ENCODE peak calls at places on chromosomes 13 and 19, in five cellular contexts. One of them, this sample, is unnamed.

GRCh38 chr19:1042689-1043511 is 3.0 kb downstream of the ABCA7 start:
- DNase-seq in fibroblast of pulmonary artery: no peak
- DNase-seq in astrocyte of the spinal cord: no peak
- DNase-seq in mesothelial cell of epicardium: no peak
- DNase-seq in neural crest cell: no peak
- DNase-seq in this sample: no peak

GRCh38 chr19:34601071-34601470 is 75.9 kb downstream of the SCGB2B2 start:
- DNase-seq in mesothelial cell of epicardium: no peak
- DNase-seq in fibroblast of pulmonary artery: no peak
- DNase-seq in neural crest cell: no peak
- DNase-seq in astrocyte of the spinal cord: no peak
- DNase-seq in this sample: no peak

GRCh38 chr13:35866801-35867200 is 264.4 kb downstream of the DCLK1 start:
- DNase-seq in mesothelial cell of epicardium: no peak
- DNase-seq in astrocyte of the spinal cord: peak
- DNase-seq in neural crest cell: no peak
- DNase-seq in fibroblast of pulmonary artery: peak
- DNase-seq in this sample: no peak

GRCh38 chr13:50014404-50014803 is 840 bp upstream of the KCNRG start:
- DNase-seq in fibroblast of pulmonary artery: no peak
- DNase-seq in astrocyte of the spinal cord: no peak
- DNase-seq in mesothelial cell of epicardium: no peak
- DNase-seq in neural crest cell: no peak
- DNase-seq in this sample: no peak

GRCh38 chr19:16825312-16826168 is 3.7 kb upstream of the SIN3B start:
- DNase-seq in neural crest cell: no peak
- DNase-seq in fibroblast of pulmonary artery: peak
- DNase-seq in mesothelial cell of epicardium: peak
- DNase-seq in astrocyte of the spinal cord: peak
- DNase-seq in this sample: no peak

GRCh38 chr19:6161271-6161850 is 25.9 kb downstream of the ACSBG2 start:
- DNase-seq in mesothelial cell of epicardium: no peak
- DNase-seq in astrocyte of the spinal cord: no peak
- DNase-seq in neural crest cell: no peak
- DNase-seq in fibroblast of pulmonary artery: no peak
- DNase-seq in this sample: no peak

GRCh38 chr13:84903391-84903790 is 895.8 kb downstream of the SLITRK6 start:
- DNase-seq in astrocyte of the spinal cord: no peak
- DNase-seq in neural crest cell: no peak
- DNase-seq in mesothelial cell of epicardium: no peak
- DNase-seq in fibroblast of pulmonary artery: no peak
- DNase-seq in this sample: no peak

GRCh38 chr19:2927032-2927430 is 17.7 kb downstream of the ZNF77 start:
- DNase-seq in mesothelial cell of epicardium: no peak
- DNase-seq in fibroblast of pulmonary artery: no peak
- DNase-seq in neural crest cell: no peak
- DNase-seq in astrocyte of the spinal cord: no peak
- DNase-seq in this sample: no peak

GRCh38 chr13:93226623-93227279 is at the start of gene GPC6:
- DNase-seq in fibroblast of pulmonary artery: peak
- DNase-seq in astrocyte of the spinal cord: peak
- DNase-seq in neural crest cell: peak
- DNase-seq in mesothelial cell of epicardium: peak
- DNase-seq in this sample: no peak

GRCh38 chr13:39159393-39159792 is 121.1 kb downstream of the NHLRC3 start:
- DNase-seq in fibroblast of pulmonary artery: no peak
- DNase-seq in mesothelial cell of epicardium: no peak
- DNase-seq in neural crest cell: no peak
- DNase-seq in astrocyte of the spinal cord: no peak
- DNase-seq in this sample: no peak

DNA sequence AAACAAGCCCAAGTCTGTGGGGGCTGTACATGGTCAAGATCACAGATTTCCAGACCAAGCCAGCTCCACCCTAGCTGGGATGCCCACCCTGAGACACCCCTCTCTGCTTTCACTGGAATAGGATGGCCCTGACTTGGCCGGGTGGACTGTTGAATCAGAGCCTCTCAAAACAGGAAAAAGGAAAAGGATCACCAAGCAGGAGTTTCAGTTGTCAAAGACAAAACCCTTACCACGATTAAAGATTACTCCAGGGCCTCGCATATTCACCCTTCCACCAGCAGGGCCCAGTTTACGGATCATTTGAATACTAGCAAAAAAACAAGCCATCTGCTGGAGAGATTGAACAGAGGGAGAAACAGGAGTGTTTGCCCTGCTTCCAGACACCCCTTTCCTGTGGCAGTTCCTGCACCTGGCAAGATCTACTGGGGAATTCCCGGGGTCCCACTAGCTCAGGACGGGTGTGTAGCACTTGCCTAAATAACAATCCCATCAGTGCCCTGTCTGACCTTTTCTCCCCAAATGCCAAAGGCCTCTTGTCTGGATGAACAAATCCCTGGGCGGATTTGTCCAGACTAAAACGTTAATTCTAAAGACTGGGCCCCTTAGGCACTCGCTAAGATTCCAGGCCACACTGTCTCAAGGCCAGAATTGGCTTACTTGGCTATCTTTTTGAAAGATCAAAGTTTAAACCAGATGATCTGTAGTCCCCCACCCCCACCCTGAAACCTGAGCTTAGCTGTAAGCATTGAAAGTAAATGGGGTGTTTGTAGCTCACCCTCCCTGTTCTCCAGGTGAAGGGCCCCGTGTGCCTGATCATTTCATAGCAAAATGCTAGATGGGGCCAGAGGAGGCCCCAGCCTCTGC is 38.4 kb downstream of the ACTN4 start:
- DNase-seq in mesothelial cell of epicardium: no peak
- DNase-seq in neural crest cell: no peak
- DNase-seq in astrocyte of the spinal cord: peak
- DNase-seq in fibroblast of pulmonary artery: peak
- DNase-seq in this sample: no peak
- TF ChIP-seq CTCF in mesothelial cell of epicardium: peak
- TF ChIP-seq CTCF in neural crest cell: peak
- TF ChIP-seq CTCF in astrocyte of the spinal cord: peak
- TF ChIP-seq CTCF in fibroblast of pulmonary artery: peak
- TF ChIP-seq CTCF in this sample: peak

GRCh38 chr13:26629260-26629659 is 71.8 kb downstream of the WASF3 start:
- DNase-seq in neural crest cell: no peak
- DNase-seq in fibroblast of pulmonary artery: peak
- DNase-seq in mesothelial cell of epicardium: no peak
- DNase-seq in astrocyte of the spinal cord: no peak
- DNase-seq in this sample: no peak
- TF ChIP-seq CTCF in neural crest cell: no peak
- TF ChIP-seq CTCF in fibroblast of pulmonary artery: peak
- TF ChIP-seq CTCF in mesothelial cell of epicardium: no peak
- TF ChIP-seq CTCF in astrocyte of the spinal cord: no peak
- TF ChIP-seq CTCF in this sample: no peak

DNA sequence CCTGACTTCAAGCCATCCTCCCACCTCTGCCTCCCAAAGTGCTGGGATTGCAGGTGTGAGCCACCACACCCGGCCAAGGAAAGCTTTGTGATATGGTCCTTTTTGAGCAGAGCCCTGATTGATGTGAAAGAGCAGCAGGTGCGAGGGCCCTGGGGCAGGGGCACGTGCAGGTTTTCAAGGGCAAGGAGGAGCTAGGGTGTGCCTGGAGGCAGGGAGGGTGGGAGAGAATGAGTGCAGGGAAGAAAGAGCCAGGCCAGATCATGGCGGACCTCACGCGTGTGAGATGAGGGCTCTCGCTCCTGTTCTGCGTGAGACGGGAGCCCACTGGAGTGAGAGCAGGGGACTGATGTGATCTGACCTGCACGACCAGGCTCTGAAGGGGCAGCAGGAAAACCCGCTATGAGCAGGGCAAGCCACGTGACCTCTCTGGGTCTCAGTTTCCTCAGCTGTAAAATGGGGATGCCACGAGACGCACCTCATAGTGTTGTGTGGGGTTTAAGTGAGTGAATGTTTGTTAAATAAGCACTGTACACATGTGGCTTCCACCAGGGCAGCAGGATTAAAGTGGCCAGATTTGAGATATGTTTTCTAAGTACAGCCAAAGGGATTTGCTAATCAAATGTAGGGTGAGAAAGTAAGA is 25.8 kb downstream of the FAAP24 start:
- DNase-seq in mesothelial cell of epicardium: no peak
- DNase-seq in fibroblast of pulmonary artery: no peak
- DNase-seq in neural crest cell: no peak
- DNase-seq in astrocyte of the spinal cord: no peak
- DNase-seq in this sample: no peak
- TF ChIP-seq CTCF in mesothelial cell of epicardium: no peak
- TF ChIP-seq CTCF in fibroblast of pulmonary artery: no peak
- TF ChIP-seq CTCF in neural crest cell: no peak
- TF ChIP-seq CTCF in astrocyte of the spinal cord: no peak
- TF ChIP-seq CTCF in this sample: no peak

GRCh38 chr19:29364999-29365398 is 152.0 kb upstream of the UQCRFS1 start:
- DNase-seq in astrocyte of the spinal cord: no peak
- DNase-seq in neural crest cell: no peak
- DNase-seq in mesothelial cell of epicardium: no peak
- DNase-seq in fibroblast of pulmonary artery: no peak
- DNase-seq in this sample: no peak
- TF ChIP-seq CTCF in astrocyte of the spinal cord: no peak
- TF ChIP-seq CTCF in neural crest cell: no peak
- TF ChIP-seq CTCF in mesothelial cell of epicardium: no peak
- TF ChIP-seq CTCF in fibroblast of pulmonary artery: no peak
- TF ChIP-seq CTCF in this sample: no peak

DNA sequence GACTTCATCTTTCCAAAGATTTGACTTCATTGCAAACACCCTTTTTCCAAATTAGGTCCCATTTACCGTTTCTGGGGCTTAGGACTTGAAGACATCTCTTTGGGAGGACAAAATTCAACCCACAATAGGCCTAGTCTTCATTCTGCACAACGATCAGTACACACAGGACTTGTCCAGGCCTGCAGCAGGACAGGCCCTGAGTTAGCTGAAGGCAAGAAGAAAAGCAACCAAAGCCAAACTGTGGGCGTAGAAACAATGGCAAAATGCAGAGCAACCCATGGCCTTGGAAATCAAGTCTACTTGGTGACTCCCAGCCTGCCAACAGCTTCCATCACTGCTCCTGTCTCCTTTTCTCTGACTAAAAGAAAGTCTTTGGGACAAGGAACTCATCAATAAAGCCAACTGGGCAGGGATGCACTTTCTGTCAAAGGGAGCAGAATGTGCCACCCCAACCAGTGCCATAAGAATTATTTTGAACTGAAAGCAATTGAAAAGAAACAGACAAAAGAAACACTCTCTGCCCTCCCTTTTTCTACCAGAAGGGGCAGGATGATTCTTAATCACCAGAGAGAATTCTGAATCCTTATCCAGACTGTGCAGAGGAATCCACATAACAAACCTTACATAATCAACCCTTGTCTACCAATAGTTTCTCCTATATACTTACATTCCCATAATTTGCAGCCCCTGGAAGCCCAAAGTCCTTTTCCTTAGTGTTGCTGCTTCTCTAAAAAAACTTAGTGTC is 520.9 kb upstream of the NBEA start:
- DNase-seq in astrocyte of the spinal cord: no peak
- DNase-seq in neural crest cell: no peak
- DNase-seq in fibroblast of pulmonary artery: no peak
- DNase-seq in mesothelial cell of epicardium: no peak
- DNase-seq in this sample: no peak
- TF ChIP-seq CTCF in astrocyte of the spinal cord: peak
- TF ChIP-seq CTCF in neural crest cell: peak
- TF ChIP-seq CTCF in fibroblast of pulmonary artery: peak
- TF ChIP-seq CTCF in mesothelial cell of epicardium: peak
- TF ChIP-seq CTCF in this sample: no peak